ENCODE peak calls at places on chromosomes 3 and 15, in four cellular contexts. H is progenitor cell of endocrine pancreas, S is thyroid gland, P is stomach. I is an unnamed sample.
A peak's percentile ranks its signal among the peaks of the same experiment; 100 is the strongest.

GRCh38 chr3:66195347-66195783 is 25.4 kb upstream of the SLC25A26 start:
- DNase-seq in H (peak; percentile 33), P (peak; percentile 66), S (peak; percentile 72), I (peak; percentile 72)

GRCh38 chr3:184262166-184262926 is 993 bp upstream of the CAMK2N2 start:
- DNase-seq in H (no peak), P (no peak), S (no peak), I (no peak)

GRCh38 chr3:39313289-39313688 is 16.2 kb upstream of the CCR8 start:
- DNase-seq in S (no peak), P (no peak), H (no peak), I (no peak)

GRCh38 chr3:122052968-122053367 is 2.2 kb upstream of the CD86 start:
- DNase-seq in P (no peak), H (no peak), S (no peak), I (no peak)

GRCh38 chr3:47527952-47528718 is 14.6 kb upstream of the ELP6 start:
- DNase-seq in P (no peak), S (no peak), H (no peak), I (no peak)

GRCh38 chr3:8767667-8768363 is 1.6 kb downstream of the OXTR start:
- DNase-seq in H (peak; percentile 25), P (peak; percentile 50), S (peak; percentile 23), I (peak; percentile 51)

GRCh38 chr3:8817486-8817885 is 48.1 kb upstream of the OXTR start:
- DNase-seq in H (no peak), P (no peak), S (no peak), I (no peak)

GRCh38 chr15:22786868-22787698 is 639 bp downstream of the NIPA1 start:
- DNase-seq in H (peak; percentile 30), P (peak; percentile 30), S (peak; percentile 49), I (peak; percentile 15)

GRCh38 chr3:177665122-177665808 is 468.0 kb upstream of the TBL1XR1 start:
- DNase-seq in S (no peak), H (no peak), P (no peak), I (peak; percentile 87)

GRCh38 chr15:65954289-65954741 is 85.0 kb downstream of the RAB11A start:
- DNase-seq in H (no peak), P (no peak), S (no peak), I (no peak)

GRCh38 chr15:50137330-50137761 is 18.3 kb upstream of the ATP8B4 start:
- DNase-seq in H (no peak), P (no peak), S (no peak), I (peak; percentile 99)

GRCh38 chr3:88661433-88661824 is 446.0 kb upstream of the EPHA3 start:
- DNase-seq in P (no peak), H (no peak), S (no peak), I (no peak)

DNA sequence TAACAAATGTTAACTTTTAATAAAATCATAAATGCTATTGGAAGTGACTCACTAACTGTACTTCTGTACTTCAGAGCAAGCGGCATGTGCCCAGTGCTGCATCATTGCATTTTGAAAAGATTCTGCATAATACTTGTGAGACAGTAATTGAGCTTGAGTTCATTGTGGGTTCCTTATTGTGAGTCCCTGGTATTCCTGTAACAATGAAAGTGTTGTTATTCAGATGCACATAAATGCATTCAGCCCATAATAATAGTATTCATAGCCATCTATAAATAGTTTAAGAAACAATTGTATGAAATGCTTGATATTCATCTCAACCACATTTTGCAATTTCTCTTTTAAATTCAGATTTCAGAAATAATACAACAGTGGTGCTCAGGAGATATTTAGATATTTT is 976.4 kb downstream of the CADM2 start:
- DNase-seq in S (no peak), P (no peak), H (no peak), I (no peak)
- TF ChIP-seq CTCF in S (no peak), P (no peak), H (no peak), I (no peak)

DNA sequence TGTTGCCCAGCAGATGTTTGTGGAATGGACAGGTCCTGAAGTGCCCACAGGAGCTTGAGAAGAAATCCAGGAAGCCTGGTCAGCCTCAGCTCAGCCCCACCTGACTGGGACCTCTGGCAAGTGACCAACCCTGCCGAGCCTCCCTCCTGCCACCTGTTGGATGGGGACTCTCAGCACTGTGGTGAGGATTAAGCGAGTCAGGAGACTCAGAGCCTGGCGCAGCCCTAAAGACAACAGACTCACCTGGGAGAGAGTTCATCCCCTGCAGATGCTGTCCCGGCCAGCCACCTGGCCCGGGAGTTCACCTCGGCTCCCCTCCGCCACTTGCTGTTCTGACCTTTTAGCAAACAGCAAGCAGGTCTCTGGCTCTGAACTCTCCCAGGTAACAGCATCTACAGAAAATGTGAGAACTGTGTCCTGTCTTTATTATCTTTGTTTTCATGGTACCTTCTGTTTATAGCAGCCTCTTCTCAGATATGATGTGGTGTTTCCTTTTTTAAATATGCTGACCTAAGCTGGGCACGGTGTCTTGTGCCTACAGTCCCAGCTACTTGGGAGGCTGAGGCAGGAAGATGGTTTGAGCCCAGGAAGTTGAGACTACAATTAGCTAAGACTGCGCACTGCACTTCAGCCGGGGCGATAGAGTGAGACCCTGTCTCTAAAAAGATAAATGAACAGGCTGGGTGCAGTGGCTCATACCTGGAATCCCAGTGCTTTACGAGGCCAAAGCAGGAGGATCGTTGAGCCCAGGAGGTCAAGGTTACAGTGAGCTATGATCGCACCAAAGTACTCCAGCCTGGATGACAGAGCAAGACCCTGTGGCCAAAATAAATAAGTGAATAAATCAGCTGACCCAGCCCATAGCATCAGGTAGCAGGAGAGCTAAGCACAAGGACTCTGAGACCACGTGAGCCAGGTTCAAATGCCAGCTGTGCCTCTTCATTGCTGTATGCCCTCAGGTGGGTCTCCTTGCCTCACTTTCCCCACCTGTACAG is 32.4 kb upstream of the SLC6A6 start:
- DNase-seq in P (peak; percentile 87), H (no peak), S (peak; percentile 70), I (no peak)
- TF ChIP-seq CTCF in P (peak; percentile 49), H (peak; percentile 42), S (no peak), I (no peak)

GRCh38 chr3:43732747-43733425 is 42.1 kb downstream of the ABHD5 start:
- DNase-seq in S (no peak), P (no peak), H (no peak), I (peak; percentile 39)
- TF ChIP-seq CTCF in S (no peak), P (no peak), H (no peak), I (no peak)

DNA sequence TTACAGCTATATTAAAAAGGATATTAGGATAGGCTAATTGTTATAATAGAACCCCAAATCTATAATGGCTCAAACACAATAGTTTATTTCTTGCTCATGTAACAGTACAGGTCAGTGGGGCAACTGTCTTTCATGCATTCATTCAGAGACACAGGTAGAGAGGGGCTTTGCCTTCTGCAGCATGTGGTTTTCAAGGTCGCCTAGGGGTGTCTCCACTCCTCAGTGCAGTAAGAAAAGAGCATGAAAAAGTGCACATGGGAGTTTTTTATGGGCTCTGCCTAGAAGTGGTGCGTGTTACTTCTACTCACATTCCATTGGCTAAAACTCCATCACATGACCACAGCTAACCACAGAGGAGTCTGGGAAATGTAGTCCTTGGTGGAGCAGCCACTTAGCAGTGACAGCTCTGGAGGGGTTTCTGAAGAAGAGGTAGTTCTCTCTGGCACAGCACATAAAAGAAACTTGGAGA is 1.8 kb downstream of the ZBTB38 start:
- DNase-seq in H (no peak), P (peak; percentile 29), S (peak; percentile 36), I (peak; percentile 95)
- TF ChIP-seq CTCF in H (peak; percentile 31), P (peak; percentile 31), S (no peak), I (peak; percentile 46)